ENCODE peak calls at places on chromosomes 6 and 20, in ten cellular contexts. D is endodermal cell; C is lung; S is CD4-positive, CD25-positive, alpha-beta regulatory T cell; G is AG04450; A is gastrocnemius medialis; T is coronary artery; E is left ventricle myocardium inferior; F is uterus; N is prostate gland. J is an unnamed sample.

GRCh38 chr20:35571566-35571965 is 29.7 kb downstream of the ERGIC3 start:
- DNase-seq in E (no peak), S (no peak), D (no peak), C (no peak), N (no peak), T (no peak), A (no peak), G (no peak), F (no peak), J (no peak)

GRCh38 chr6:68559716-68560115 is 75.4 kb upstream of the ADGRB3 start:
- DNase-seq in D (peak), S (no peak), T (no peak), A (no peak), C (no peak), F (no peak), E (no peak), G (no peak), N (no peak), J (no peak)

GRCh38 chr6:82711105-82711829 is 347.6 kb downstream of the TPBG start:
- DNase-seq in F (no peak), C (no peak), S (no peak), E (no peak), T (no peak), A (peak), N (no peak), D (no peak), G (no peak), J (no peak)

GRCh38 chr6:148738939-148739821 is 7.7 kb upstream of the UST start:
- DNase-seq in F (no peak), S (no peak), E (no peak), D (no peak), N (no peak), A (no peak), G (no peak), T (no peak), C (no peak), J (no peak)

GRCh38 chr20:60782959-60783625 is 469.0 kb upstream of the CDH4 start:
- DNase-seq in G (no peak), A (no peak), E (no peak), F (no peak), C (no peak), N (no peak), S (no peak), D (no peak), T (no peak), J (no peak)

GRCh38 chr6:15504040-15504491 is 158.8 kb downstream of the DTNBP1 start:
- DNase-seq in N (peak), D (no peak), T (no peak), E (peak), F (peak), G (no peak), C (no peak), S (no peak), A (peak), J (no peak)

GRCh38 chr6:34901930-34902329 is 12.9 kb downstream of the ANKS1A start:
- DNase-seq in S (no peak), D (no peak), F (no peak), N (no peak), A (no peak), G (no peak), E (no peak), T (no peak), C (no peak), J (no peak)

GRCh38 chr20:35009665-35010328 is 54.1 kb downstream of the MYH7B start:
- DNase-seq in T (peak), C (no peak), N (no peak), D (peak), F (peak), S (no peak), A (peak), G (no peak), E (no peak), J (no peak)

GRCh38 chr6:170056329-170056728 is 234.5 kb downstream of the DLL1 start:
- DNase-seq in A (no peak), T (peak), N (no peak), C (no peak), D (peak), G (no peak), S (no peak), F (no peak), E (no peak), J (no peak)

GRCh38 chr20:37344506-37345338 is 1.2 kb upstream of the SRC start:
- DNase-seq in D (peak), S (no peak), G (no peak), E (no peak), A (no peak), F (no peak), C (peak), T (peak), N (peak), J (no peak)

GRCh38 chr6:99119109-99120031 is 171.6 kb upstream of the FBXL4 start:
- DNase-seq in F (no peak), T (no peak), C (no peak), G (peak), A (no peak), N (peak), D (peak), S (no peak), E (no peak), J (peak)

GRCh38 chr6:53203483-53203882 is 54.8 kb upstream of the GCM1 start:
- DNase-seq in D (no peak), C (no peak), F (no peak), E (no peak), A (no peak), S (no peak), N (no peak), G (no peak), T (no peak), J (no peak)

DNA sequence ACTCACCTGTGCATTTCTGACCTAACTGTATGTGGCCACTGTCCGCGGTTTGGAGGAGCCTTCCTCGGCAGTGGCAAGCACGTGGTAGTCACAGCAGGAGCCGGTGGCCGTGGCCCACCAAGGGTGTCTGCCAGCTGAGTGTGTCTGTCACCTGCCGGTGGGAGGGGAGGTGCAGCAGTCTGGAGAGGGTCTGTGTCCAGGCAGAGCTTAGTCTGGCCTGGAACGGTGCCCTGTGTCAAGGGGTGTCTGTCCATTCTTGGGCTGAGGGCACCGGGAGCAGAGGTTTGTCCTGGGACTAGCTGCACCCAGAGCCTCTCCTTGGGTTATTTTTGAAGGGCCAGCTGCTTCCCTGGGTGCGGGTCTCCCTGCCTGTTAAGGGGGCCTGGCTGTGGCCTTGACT is 5.0 kb downstream of the RBM38 start:
- DNase-seq in A (peak), E (peak), C (no peak), D (no peak), G (no peak), F (no peak), S (no peak), T (no peak), N (no peak), J (no peak)
- H3K27ac ChIP-seq in A (peak), E (peak), C (peak), D (peak), G (no peak), F (peak), S (peak), T (peak), N (peak), J (no peak)

GRCh38 chr20:23602699-23603098 is 3.0 kb downstream of the CST9 start:
- DNase-seq in E (no peak), N (no peak), C (no peak), F (no peak), A (no peak), T (no peak), D (no peak), G (no peak), S (no peak), J (no peak)
- H3K27ac ChIP-seq in E (no peak), N (no peak), C (no peak), F (no peak), A (no peak), T (no peak), D (no peak), G (no peak), S (no peak), J (no peak)

GRCh38 chr6:4506221-4506620 is 270.0 kb upstream of the CDYL start:
- DNase-seq in F (no peak), A (no peak), C (no peak), E (no peak), D (no peak), S (no peak), N (no peak), G (no peak), T (no peak), J (no peak)
- H3K27ac ChIP-seq in F (no peak), A (no peak), C (no peak), E (no peak), D (no peak), S (no peak), N (no peak), G (no peak), T (no peak), J (no peak)

DNA sequence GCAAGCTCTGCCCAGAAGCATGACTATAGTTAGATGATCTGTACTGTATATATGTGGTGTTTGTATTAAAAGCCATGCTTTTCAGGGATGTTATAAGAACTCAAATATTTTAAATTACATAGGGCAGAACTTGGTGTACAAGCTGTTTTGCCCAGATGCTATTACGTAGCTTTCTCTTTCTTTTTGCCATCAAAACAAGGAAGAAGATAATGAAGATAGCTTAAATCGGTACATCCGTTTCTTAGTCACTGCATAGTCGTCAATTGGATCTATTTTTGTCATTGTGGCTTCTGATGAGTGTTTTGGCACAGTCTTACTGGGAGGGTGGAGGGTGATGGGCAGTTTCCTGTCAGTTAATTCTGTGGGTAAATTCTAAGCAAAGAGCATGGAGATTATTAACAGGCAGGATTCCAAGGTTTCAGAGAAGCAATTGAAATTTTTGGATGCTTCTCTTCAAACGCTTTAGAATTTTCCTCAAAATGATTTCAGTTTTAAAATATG is 649.1 kb upstream of the GJE1 start:
- DNase-seq in C (no peak), D (no peak), S (peak), E (no peak), N (no peak), A (no peak), G (peak), F (no peak), T (no peak), J (peak)
- H3K27ac ChIP-seq in C (peak), D (peak), S (peak), E (peak), N (no peak), A (peak), G (peak), F (peak), T (peak), J (peak)

DNA sequence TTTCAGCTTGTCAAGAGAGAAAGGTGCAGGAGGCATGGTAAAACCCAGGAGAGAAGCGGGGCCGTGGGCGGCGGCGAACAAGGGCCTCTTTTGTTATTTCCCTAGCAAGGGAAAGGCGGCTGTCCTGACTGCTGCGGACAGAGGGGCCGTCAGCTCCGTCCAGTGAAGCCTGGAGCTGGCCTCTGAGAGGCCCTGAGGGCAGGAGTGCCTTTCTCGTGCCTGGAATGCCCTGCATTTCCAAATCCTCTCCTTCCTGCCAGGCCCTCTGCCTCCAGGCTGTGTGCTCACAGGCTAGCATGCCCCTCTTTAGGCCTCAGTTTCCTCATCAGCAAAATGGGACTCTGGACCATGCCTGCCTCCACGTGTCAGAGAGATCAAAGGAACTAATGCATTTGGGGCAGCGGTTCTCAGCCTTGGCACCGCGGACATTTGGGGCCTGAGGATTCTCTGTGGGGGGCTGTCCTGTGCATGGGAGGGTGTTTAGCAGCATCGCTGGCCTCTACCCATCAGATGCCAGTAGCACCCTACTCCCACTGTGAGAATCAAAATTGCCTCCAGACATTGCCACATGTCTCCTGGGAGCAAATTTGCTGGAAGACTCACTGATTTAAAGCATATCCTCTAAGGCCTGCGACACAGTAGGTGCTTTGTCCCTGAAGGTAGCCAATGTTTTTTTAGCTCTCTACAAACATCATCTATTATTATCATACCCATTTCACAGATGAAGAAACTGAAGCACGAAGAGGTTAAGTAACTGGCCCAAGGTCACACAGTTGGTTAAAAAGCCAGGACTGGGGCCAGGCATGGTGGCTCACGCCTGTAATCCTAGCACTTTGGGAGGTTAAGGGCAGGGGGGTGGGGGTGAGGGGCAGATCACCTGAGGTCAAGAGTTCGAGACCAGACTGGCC is 12.6 kb downstream of the SLC13A3 start:
- DNase-seq in S (no peak), N (no peak), G (no peak), A (no peak), T (no peak), D (no peak), C (no peak), F (no peak), E (no peak), J (no peak)
- H3K27ac ChIP-seq in S (no peak), N (no peak), G (no peak), A (no peak), T (no peak), D (peak), C (no peak), F (no peak), E (no peak), J (no peak)

J was measured in SJSA1.